ENCODE peak calls at places on chromosomes 11 and 22, in nine cellular contexts. One of them, this sample, is unnamed.
A peak's percentile ranks its signal among the peaks of the same experiment; 100 is the strongest.

GRCh38 chr11:113555071-113555739 is 80.0 kb upstream of the DRD2 start:
- DNase-seq in renal cortical epithelial cell: no peak
- DNase-seq in foreskin fibroblast: no peak
- DNase-seq in dermis microvascular lymphatic vessel endothelial cell: no peak
- DNase-seq in skeletal muscle cell: no peak
- DNase-seq in progenitor cell of endocrine pancreas: no peak
- DNase-seq in C1 segment of cervical spinal cord: no peak
- DNase-seq in amygdala: no peak
- DNase-seq in naive thymus-derived CD8-positive, alpha-beta T cell: no peak
- DNase-seq in this sample: no peak

GRCh38 chr11:120331301-120331966 is 4.8 kb upstream of the ARHGEF12 start:
- DNase-seq in renal cortical epithelial cell: peak; percentile 88
- DNase-seq in foreskin fibroblast: peak; percentile 93
- DNase-seq in dermis microvascular lymphatic vessel endothelial cell: no peak
- DNase-seq in skeletal muscle cell: peak; percentile 83
- DNase-seq in progenitor cell of endocrine pancreas: no peak
- DNase-seq in C1 segment of cervical spinal cord: no peak
- DNase-seq in amygdala: no peak
- DNase-seq in naive thymus-derived CD8-positive, alpha-beta T cell: no peak
- DNase-seq in this sample: peak; percentile 76

GRCh38 chr11:43866520-43866919 is 14.1 kb upstream of the ALKBH3 start:
- DNase-seq in renal cortical epithelial cell: no peak
- DNase-seq in foreskin fibroblast: no peak
- DNase-seq in dermis microvascular lymphatic vessel endothelial cell: no peak
- DNase-seq in skeletal muscle cell: peak; percentile 14
- DNase-seq in progenitor cell of endocrine pancreas: no peak
- DNase-seq in C1 segment of cervical spinal cord: no peak
- DNase-seq in amygdala: no peak
- DNase-seq in naive thymus-derived CD8-positive, alpha-beta T cell: no peak
- DNase-seq in this sample: no peak

GRCh38 chr22:25644122-25644521 is 79.6 kb downstream of the GRK3 start:
- DNase-seq in renal cortical epithelial cell: peak; percentile 13
- DNase-seq in foreskin fibroblast: peak; percentile 25
- DNase-seq in dermis microvascular lymphatic vessel endothelial cell: no peak
- DNase-seq in skeletal muscle cell: no peak
- DNase-seq in progenitor cell of endocrine pancreas: no peak
- DNase-seq in C1 segment of cervical spinal cord: no peak
- DNase-seq in amygdala: no peak
- DNase-seq in naive thymus-derived CD8-positive, alpha-beta T cell: no peak
- DNase-seq in this sample: no peak

GRCh38 chr22:30251661-30252226 is 5.2 kb upstream of the LIF start:
- DNase-seq in renal cortical epithelial cell: peak; percentile 78
- DNase-seq in foreskin fibroblast: peak; percentile 76
- DNase-seq in dermis microvascular lymphatic vessel endothelial cell: no peak
- DNase-seq in skeletal muscle cell: no peak
- DNase-seq in progenitor cell of endocrine pancreas: no peak
- DNase-seq in C1 segment of cervical spinal cord: no peak
- DNase-seq in amygdala: no peak
- DNase-seq in naive thymus-derived CD8-positive, alpha-beta T cell: no peak
- DNase-seq in this sample: no peak

GRCh38 chr22:46707827-46708570 is 30.1 kb downstream of the CERK start:
- DNase-seq in renal cortical epithelial cell: no peak
- DNase-seq in foreskin fibroblast: no peak
- DNase-seq in dermis microvascular lymphatic vessel endothelial cell: no peak
- DNase-seq in skeletal muscle cell: no peak
- DNase-seq in progenitor cell of endocrine pancreas: no peak
- DNase-seq in C1 segment of cervical spinal cord: no peak
- DNase-seq in amygdala: no peak
- DNase-seq in naive thymus-derived CD8-positive, alpha-beta T cell: no peak
- DNase-seq in this sample: no peak

GRCh38 chr11:118673361-118674093 is 5.9 kb downstream of the TREH start:
- DNase-seq in renal cortical epithelial cell: no peak
- DNase-seq in foreskin fibroblast: no peak
- DNase-seq in dermis microvascular lymphatic vessel endothelial cell: no peak
- DNase-seq in skeletal muscle cell: no peak
- DNase-seq in progenitor cell of endocrine pancreas: no peak
- DNase-seq in C1 segment of cervical spinal cord: no peak
- DNase-seq in amygdala: no peak
- DNase-seq in naive thymus-derived CD8-positive, alpha-beta T cell: no peak
- DNase-seq in this sample: no peak

GRCh38 chr11:119337581-119338317 is 2.9 kb downstream of the C1QTNF5 start:
- DNase-seq in renal cortical epithelial cell: no peak
- DNase-seq in foreskin fibroblast: peak; percentile 74
- DNase-seq in dermis microvascular lymphatic vessel endothelial cell: no peak
- DNase-seq in skeletal muscle cell: no peak
- DNase-seq in progenitor cell of endocrine pancreas: no peak
- DNase-seq in C1 segment of cervical spinal cord: no peak
- DNase-seq in amygdala: no peak
- DNase-seq in naive thymus-derived CD8-positive, alpha-beta T cell: no peak
- DNase-seq in this sample: peak; percentile 74

GRCh38 chr11:122229611-122230386 is 113.8 kb upstream of the BLID start:
- DNase-seq in renal cortical epithelial cell: no peak
- DNase-seq in foreskin fibroblast: no peak
- DNase-seq in dermis microvascular lymphatic vessel endothelial cell: peak; percentile 55
- DNase-seq in skeletal muscle cell: no peak
- DNase-seq in progenitor cell of endocrine pancreas: no peak
- DNase-seq in C1 segment of cervical spinal cord: peak; percentile 62
- DNase-seq in amygdala: peak; percentile 62
- DNase-seq in naive thymus-derived CD8-positive, alpha-beta T cell: no peak
- DNase-seq in this sample: no peak

GRCh38 chr22:42412744-42413220 is 19.4 kb downstream of the NFAM1 start:
- DNase-seq in renal cortical epithelial cell: no peak
- DNase-seq in foreskin fibroblast: no peak
- DNase-seq in dermis microvascular lymphatic vessel endothelial cell: no peak
- DNase-seq in skeletal muscle cell: no peak
- DNase-seq in progenitor cell of endocrine pancreas: no peak
- DNase-seq in C1 segment of cervical spinal cord: no peak
- DNase-seq in amygdala: no peak
- DNase-seq in naive thymus-derived CD8-positive, alpha-beta T cell: no peak
- DNase-seq in this sample: no peak

GRCh38 chr22:33325232-33326004 is 267.2 kb upstream of the SYN3 start:
- DNase-seq in renal cortical epithelial cell: peak; percentile 50
- DNase-seq in foreskin fibroblast: no peak
- DNase-seq in dermis microvascular lymphatic vessel endothelial cell: no peak
- DNase-seq in skeletal muscle cell: no peak
- DNase-seq in progenitor cell of endocrine pancreas: no peak
- DNase-seq in C1 segment of cervical spinal cord: no peak
- DNase-seq in amygdala: no peak
- DNase-seq in naive thymus-derived CD8-positive, alpha-beta T cell: no peak
- DNase-seq in this sample: no peak

GRCh38 chr11:122746050-122746478 is 90.5 kb downstream of the UBASH3B start:
- DNase-seq in renal cortical epithelial cell: no peak
- DNase-seq in foreskin fibroblast: no peak
- DNase-seq in dermis microvascular lymphatic vessel endothelial cell: no peak
- DNase-seq in skeletal muscle cell: no peak
- DNase-seq in progenitor cell of endocrine pancreas: no peak
- DNase-seq in C1 segment of cervical spinal cord: no peak
- DNase-seq in amygdala: no peak
- DNase-seq in naive thymus-derived CD8-positive, alpha-beta T cell: peak; percentile 60
- DNase-seq in this sample: no peak

GRCh38 chr11:10784229-10785145 is 24.2 kb downstream of the EIF4G2 start:
- DNase-seq in renal cortical epithelial cell: no peak
- DNase-seq in foreskin fibroblast: peak; percentile 19
- DNase-seq in dermis microvascular lymphatic vessel endothelial cell: peak; percentile 23
- DNase-seq in skeletal muscle cell: no peak
- DNase-seq in progenitor cell of endocrine pancreas: no peak
- DNase-seq in C1 segment of cervical spinal cord: no peak
- DNase-seq in amygdala: no peak
- DNase-seq in naive thymus-derived CD8-positive, alpha-beta T cell: no peak
- DNase-seq in this sample: no peak

GRCh38 chr11:118012083-118012669 is 26.0 kb downstream of the IL10RA start:
- DNase-seq in renal cortical epithelial cell: peak; percentile 65
- DNase-seq in foreskin fibroblast: no peak
- DNase-seq in dermis microvascular lymphatic vessel endothelial cell: no peak
- DNase-seq in skeletal muscle cell: no peak
- DNase-seq in progenitor cell of endocrine pancreas: no peak
- DNase-seq in C1 segment of cervical spinal cord: no peak
- DNase-seq in amygdala: no peak
- DNase-seq in naive thymus-derived CD8-positive, alpha-beta T cell: no peak
- DNase-seq in this sample: no peak

GRCh38 chr11:75189911-75190310 is 39.0 kb downstream of the SLCO2B1 start:
- DNase-seq in renal cortical epithelial cell: no peak
- DNase-seq in foreskin fibroblast: peak; percentile 48
- DNase-seq in dermis microvascular lymphatic vessel endothelial cell: no peak
- DNase-seq in skeletal muscle cell: no peak
- DNase-seq in progenitor cell of endocrine pancreas: no peak
- DNase-seq in C1 segment of cervical spinal cord: no peak
- DNase-seq in amygdala: no peak
- DNase-seq in naive thymus-derived CD8-positive, alpha-beta T cell: no peak
- DNase-seq in this sample: no peak

GRCh38 chr11:68927280-68928107 is 23.8 kb downstream of the IGHMBP2 start:
- DNase-seq in renal cortical epithelial cell: no peak
- DNase-seq in foreskin fibroblast: peak; percentile 77
- DNase-seq in dermis microvascular lymphatic vessel endothelial cell: peak; percentile 17
- DNase-seq in skeletal muscle cell: no peak
- DNase-seq in progenitor cell of endocrine pancreas: no peak
- DNase-seq in C1 segment of cervical spinal cord: no peak
- DNase-seq in amygdala: no peak
- DNase-seq in naive thymus-derived CD8-positive, alpha-beta T cell: no peak
- DNase-seq in this sample: no peak

GRCh38 chr11:3136542-3137455 is 28.3 kb downstream of the OSBPL5 start:
- DNase-seq in renal cortical epithelial cell: no peak
- DNase-seq in foreskin fibroblast: no peak
- DNase-seq in dermis microvascular lymphatic vessel endothelial cell: no peak
- DNase-seq in skeletal muscle cell: no peak
- DNase-seq in progenitor cell of endocrine pancreas: no peak
- DNase-seq in C1 segment of cervical spinal cord: no peak
- DNase-seq in amygdala: no peak
- DNase-seq in naive thymus-derived CD8-positive, alpha-beta T cell: no peak
- DNase-seq in this sample: no peak

GRCh38 chr11:123509737-123510578 is 79.9 kb downstream of the GRAMD1B start:
- DNase-seq in renal cortical epithelial cell: no peak
- DNase-seq in foreskin fibroblast: peak; percentile 54
- DNase-seq in dermis microvascular lymphatic vessel endothelial cell: peak; percentile 4
- DNase-seq in skeletal muscle cell: peak; percentile 63
- DNase-seq in progenitor cell of endocrine pancreas: no peak
- DNase-seq in C1 segment of cervical spinal cord: peak; percentile 50
- DNase-seq in amygdala: peak; percentile 64
- DNase-seq in naive thymus-derived CD8-positive, alpha-beta T cell: no peak
- DNase-seq in this sample: no peak

GRCh38 chr11:11400635-11401232 is 47.7 kb upstream of the CSNK2A3 start:
- DNase-seq in renal cortical epithelial cell: no peak
- DNase-seq in foreskin fibroblast: no peak
- DNase-seq in dermis microvascular lymphatic vessel endothelial cell: no peak
- DNase-seq in skeletal muscle cell: no peak
- DNase-seq in progenitor cell of endocrine pancreas: no peak
- DNase-seq in C1 segment of cervical spinal cord: no peak
- DNase-seq in amygdala: no peak
- DNase-seq in naive thymus-derived CD8-positive, alpha-beta T cell: no peak
- DNase-seq in this sample: peak; percentile 49

GRCh38 chr11:130314184-130314748 is 451 bp downstream of the ZBTB44 start:
- DNase-seq in renal cortical epithelial cell: no peak
- DNase-seq in foreskin fibroblast: peak; percentile 77
- DNase-seq in dermis microvascular lymphatic vessel endothelial cell: no peak
- DNase-seq in skeletal muscle cell: no peak
- DNase-seq in progenitor cell of endocrine pancreas: peak; percentile 49
- DNase-seq in C1 segment of cervical spinal cord: peak; percentile 73
- DNase-seq in amygdala: peak; percentile 15
- DNase-seq in naive thymus-derived CD8-positive, alpha-beta T cell: peak; percentile 57
- DNase-seq in this sample: peak; percentile 74

GRCh38 chr11:108852701-108853100 is 187.8 kb downstream of the DDX10 start:
- DNase-seq in renal cortical epithelial cell: no peak
- DNase-seq in foreskin fibroblast: no peak
- DNase-seq in dermis microvascular lymphatic vessel endothelial cell: no peak
- DNase-seq in skeletal muscle cell: no peak
- DNase-seq in progenitor cell of endocrine pancreas: no peak
- DNase-seq in C1 segment of cervical spinal cord: no peak
- DNase-seq in amygdala: no peak
- DNase-seq in naive thymus-derived CD8-positive, alpha-beta T cell: no peak
- DNase-seq in this sample: no peak

GRCh38 chr11:74319139-74319538 is 7.7 kb upstream of the P4HA3 start:
- DNase-seq in renal cortical epithelial cell: peak; percentile 80
- DNase-seq in foreskin fibroblast: peak; percentile 92
- DNase-seq in dermis microvascular lymphatic vessel endothelial cell: peak; percentile 97
- DNase-seq in skeletal muscle cell: peak; percentile 93
- DNase-seq in progenitor cell of endocrine pancreas: no peak
- DNase-seq in C1 segment of cervical spinal cord: no peak
- DNase-seq in amygdala: no peak
- DNase-seq in naive thymus-derived CD8-positive, alpha-beta T cell: no peak
- DNase-seq in this sample: no peak

GRCh38 chr11:62842171-62842717 is 2.9 kb upstream of the WDR74 start:
- DNase-seq in renal cortical epithelial cell: no peak
- DNase-seq in foreskin fibroblast: peak; percentile 35
- DNase-seq in dermis microvascular lymphatic vessel endothelial cell: no peak
- DNase-seq in skeletal muscle cell: no peak
- DNase-seq in progenitor cell of endocrine pancreas: peak; percentile 23
- DNase-seq in C1 segment of cervical spinal cord: no peak
- DNase-seq in amygdala: no peak
- DNase-seq in naive thymus-derived CD8-positive, alpha-beta T cell: peak; percentile 30
- DNase-seq in this sample: no peak

GRCh38 chr11:110123003-110123402 is 29.8 kb downstream of the ZC3H12C start:
- DNase-seq in renal cortical epithelial cell: no peak
- DNase-seq in foreskin fibroblast: peak; percentile 47
- DNase-seq in dermis microvascular lymphatic vessel endothelial cell: no peak
- DNase-seq in skeletal muscle cell: no peak
- DNase-seq in progenitor cell of endocrine pancreas: no peak
- DNase-seq in C1 segment of cervical spinal cord: no peak
- DNase-seq in amygdala: no peak
- DNase-seq in naive thymus-derived CD8-positive, alpha-beta T cell: no peak
- DNase-seq in this sample: no peak

GRCh38 chr22:29689872-29690213 is 30.0 kb upstream of the CABP7 start:
- DNase-seq in renal cortical epithelial cell: peak; percentile 16
- DNase-seq in foreskin fibroblast: peak; percentile 81
- DNase-seq in dermis microvascular lymphatic vessel endothelial cell: peak; percentile 23
- DNase-seq in skeletal muscle cell: no peak
- DNase-seq in progenitor cell of endocrine pancreas: peak; percentile 51
- DNase-seq in C1 segment of cervical spinal cord: peak; percentile 63
- DNase-seq in amygdala: no peak
- DNase-seq in naive thymus-derived CD8-positive, alpha-beta T cell: no peak
- DNase-seq in this sample: peak; percentile 49

GRCh38 chr22:39520874-39521857 is 804 bp downstream of the ATF4 start:
- DNase-seq in renal cortical epithelial cell: no peak
- DNase-seq in foreskin fibroblast: peak; percentile 93
- DNase-seq in dermis microvascular lymphatic vessel endothelial cell: peak; percentile 56
- DNase-seq in skeletal muscle cell: no peak
- DNase-seq in progenitor cell of endocrine pancreas: peak; percentile 64
- DNase-seq in C1 segment of cervical spinal cord: peak; percentile 60
- DNase-seq in amygdala: no peak
- DNase-seq in naive thymus-derived CD8-positive, alpha-beta T cell: peak; percentile 47
- DNase-seq in this sample: no peak